ENCODE peak calls at places on chromosomes 6 and 20, in eight cellular contexts. B is IMR-90, Z is neuronal stem cell, J is ascending aorta, K is iPS DF 6.9, E is K562, M is right cardiac atrium, U is fibroblast of lung. F is an unnamed sample.
A peak's percentile ranks its signal among the peaks of the same experiment; 100 is the strongest.

GRCh38 chr20:43458422-43458924 is 777 bp downstream of the SRSF6 start:
- DNase-seq in K (no peak), E (peak; percentile 50), B (peak; percentile 21), Z (peak; percentile 8), J (no peak), U (peak; percentile 23), M (no peak), F (no peak)

GRCh38 chr6:81625216-81625615 is 127.3 kb downstream of the TENT5A start:
- DNase-seq in U (no peak), B (peak; percentile 32), Z (no peak), K (no peak), M (no peak), E (no peak), J (no peak), F (no peak)

GRCh38 chr20:56778765-56779195 is 149.7 kb downstream of the TFAP2C start:
- DNase-seq in B (peak; percentile 42), J (no peak), E (no peak), U (peak; percentile 55), M (no peak), Z (no peak), K (no peak), F (no peak)

GRCh38 chr6:43698584-43699349 is 11.2 kb upstream of the MRPS18A start:
- DNase-seq in B (peak; percentile 64), E (no peak), J (peak; percentile 69), M (peak; percentile 86), Z (no peak), K (no peak), U (no peak), F (peak; percentile 62)

GRCh38 chr20:14418441-14418840 is 81.0 kb upstream of the FLRT3 start:
- DNase-seq in M (no peak), J (no peak), K (no peak), B (no peak), U (no peak), Z (no peak), E (no peak), F (no peak)

GRCh38 chr6:131281471-131282270 is 146.4 kb downstream of the AKAP7 start:
- DNase-seq in B (peak; percentile 17), E (no peak), J (peak; percentile 65), U (peak; percentile 38), M (no peak), K (no peak), Z (peak; percentile 40), F (peak; percentile 51)

GRCh38 chr6:135985471-135985870 is 134.0 kb downstream of the PDE7B start:
- DNase-seq in E (no peak), Z (no peak), U (peak; percentile 69), M (no peak), B (no peak), K (no peak), J (no peak), F (no peak)

GRCh38 chr6:170269151-170269872 is 21.6 kb downstream of the DLL1 start:
- DNase-seq in E (no peak), K (no peak), U (no peak), B (no peak), J (no peak), Z (no peak), M (no peak), F (peak; percentile 50)

GRCh38 chr20:48826064-48826463 is 1.7 kb downstream of the PREX1 start:
- DNase-seq in Z (peak; percentile 62), M (no peak), K (no peak), J (no peak), B (no peak), E (no peak), U (no peak), F (no peak)

GRCh38 chr6:40753048-40753447 is 165.9 kb upstream of the LRFN2 start:
- DNase-seq in U (no peak), J (no peak), K (no peak), B (no peak), M (no peak), Z (no peak), E (no peak), F (no peak)

GRCh38 chr6:40755046-40755681 is 168.0 kb upstream of the LRFN2 start:
- DNase-seq in Z (no peak), B (peak; percentile 56), M (no peak), J (no peak), U (peak; percentile 67), K (no peak), E (no peak), F (no peak)

GRCh38 chr6:40753939-40754448 is 166.8 kb upstream of the LRFN2 start:
- DNase-seq in B (no peak), M (no peak), J (no peak), E (no peak), K (no peak), Z (no peak), U (no peak), F (no peak)

GRCh38 chr6:40755749-40756452 is 168.7 kb upstream of the LRFN2 start:
- DNase-seq in M (no peak), K (no peak), Z (no peak), J (no peak), U (peak; percentile 75), E (no peak), B (peak; percentile 44), F (no peak)

DNA sequence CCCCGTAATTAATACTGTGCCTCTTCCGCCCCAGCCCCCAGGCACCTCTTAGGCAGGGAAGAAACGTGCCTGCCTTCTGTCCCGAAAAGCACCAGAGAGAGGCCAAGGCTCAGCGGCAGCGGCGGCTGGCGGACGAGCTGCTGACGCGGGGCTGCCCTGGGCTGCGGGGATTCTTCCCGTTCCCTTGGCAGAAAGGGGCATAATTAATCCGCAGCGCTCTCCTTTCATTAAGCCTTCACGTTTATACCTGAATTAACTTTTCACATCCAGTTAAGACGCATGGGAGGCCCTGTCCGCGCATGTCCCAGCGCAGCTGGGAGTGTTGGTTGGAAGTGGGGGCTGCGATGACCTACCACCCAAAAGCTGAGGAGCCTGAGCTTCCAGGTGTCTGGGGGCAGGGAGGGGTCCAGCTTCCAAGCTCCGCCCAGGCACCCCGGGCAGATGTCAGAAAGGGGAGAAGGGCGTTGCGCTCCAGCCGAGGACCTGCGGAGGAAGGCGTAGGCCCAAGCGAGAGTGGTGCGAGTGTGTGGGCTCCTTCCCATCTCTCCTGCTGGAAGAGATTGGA is 167.4 kb upstream of the LRFN2 start:
- DNase-seq in Z (no peak), E (no peak), J (no peak), B (no peak), M (no peak), U (no peak), K (no peak), F (no peak)
- H3K27me3 ChIP-seq in Z (peaks cover 8% of the 10 kb centered on the region), E (peaks cover 61% of the 10 kb centered on the region), J (no peaks in the 10 kb centered on the region), B (peaks cover 1% of the 10 kb centered on the region), M (no peaks in the 10 kb centered on the region), U (peaks cover 4% of the 10 kb centered on the region), K (no peaks in the 10 kb centered on the region), F (peaks cover 31% of the 10 kb centered on the region)

GRCh38 chr6:22149081-22149480 is 147.8 kb downstream of the PRL start:
- DNase-seq in B (no peak), J (no peak), Z (no peak), E (no peak), U (peak; percentile 9), M (no peak), K (no peak), F (no peak)
- H3K4me1 ChIP-seq in B (peaks cover 22% of the 10 kb centered on the region), J (peaks cover 9% of the 10 kb centered on the region), Z (peaks cover 61% of the 10 kb centered on the region), E (no peaks in the 10 kb centered on the region), U (peaks cover 20% of the 10 kb centered on the region), M (peaks cover 11% of the 10 kb centered on the region), K (peaks cover 8% of the 10 kb centered on the region), F (peaks cover 33% of the 10 kb centered on the region)

GRCh38 chr20:60485012-60485760 is 527.0 kb downstream of the CDH26 start:
- DNase-seq in J (no peak), B (no peak), U (no peak), K (no peak), E (no peak), Z (no peak), M (no peak), F (no peak)
- H3K27me3 ChIP-seq in J (no peaks in the 10 kb centered on the region), B (no peaks in the 10 kb centered on the region), U (no peaks in the 10 kb centered on the region), K (no peaks in the 10 kb centered on the region), E (peaks cover 12% of the 10 kb centered on the region), Z (no peaks in the 10 kb centered on the region), M (no peaks in the 10 kb centered on the region), F (peaks cover 4% of the 10 kb centered on the region)

GRCh38 chr6:108578166-108578565 is 17.4 kb downstream of the FOXO3 start:
- DNase-seq in J (peak; percentile 15), B (no peak), E (no peak), K (no peak), M (no peak), U (no peak), Z (no peak), F (no peak)
- H3K4me1 ChIP-seq in J (peaks cover 90% of the 10 kb centered on the region), B (peaks cover 32% of the 10 kb centered on the region), E (peaks cover 64% of the 10 kb centered on the region), K (peaks cover 3% of the 10 kb centered on the region), M (peaks cover 39% of the 10 kb centered on the region), U (peaks cover 27% of the 10 kb centered on the region), Z (peaks cover 13% of the 10 kb centered on the region), F (peaks cover 93% of the 10 kb centered on the region)

GRCh38 chr6:30100154-30100553 is 12.7 kb downstream of the TRIM31 start:
- DNase-seq in J (no peak), K (no peak), B (no peak), M (no peak), U (no peak), Z (no peak), E (no peak), F (no peak)
- H3K27me3 ChIP-seq in J (peaks cover 16% of the 10 kb centered on the region), K (peaks cover 42% of the 10 kb centered on the region), B (peaks cover 60% of the 10 kb centered on the region), M (no peaks in the 10 kb centered on the region), U (peaks cover 39% of the 10 kb centered on the region), Z (peaks cover 65% of the 10 kb centered on the region), E (peaks cover 18% of the 10 kb centered on the region), F (peaks cover 7% of the 10 kb centered on the region)

GRCh38 chr6:142377112-142377848 is 75.5 kb downstream of the ADGRG6 start:
- DNase-seq in K (peak; percentile 37), E (peak; percentile 21), M (peak; percentile 52), J (no peak), Z (no peak), U (peak; percentile 34), B (peak; percentile 26), F (no peak)
- H3K4me1 ChIP-seq in K (peaks cover 3% of the 10 kb centered on the region), E (no peaks in the 10 kb centered on the region), M (peaks cover 3% of the 10 kb centered on the region), J (no peaks in the 10 kb centered on the region), Z (peaks cover 25% of the 10 kb centered on the region), U (peaks cover 12% of the 10 kb centered on the region), B (peaks cover 16% of the 10 kb centered on the region), F (peaks cover 39% of the 10 kb centered on the region)

GRCh38 chr20:20892328-20892727 is 179.9 kb upstream of the RALGAPA2 start:
- DNase-seq in E (no peak), M (no peak), Z (no peak), J (no peak), B (no peak), U (no peak), K (no peak), F (no peak)

GRCh38 chr20:20888273-20888656 is 175.8 kb upstream of the RALGAPA2 start:
- DNase-seq in E (no peak), M (no peak), J (no peak), K (no peak), B (no peak), U (no peak), Z (no peak), F (no peak)

GRCh38 chr20:20894280-20894679 is 181.8 kb upstream of the RALGAPA2 start:
- DNase-seq in Z (no peak), B (no peak), J (no peak), M (no peak), U (no peak), K (no peak), E (no peak), F (no peak)

GRCh38 chr20:20887593-20888272 is 175.3 kb upstream of the RALGAPA2 start:
- DNase-seq in J (no peak), M (no peak), U (no peak), B (no peak), Z (peak; percentile 83), K (no peak), E (no peak), F (no peak)

DNA sequence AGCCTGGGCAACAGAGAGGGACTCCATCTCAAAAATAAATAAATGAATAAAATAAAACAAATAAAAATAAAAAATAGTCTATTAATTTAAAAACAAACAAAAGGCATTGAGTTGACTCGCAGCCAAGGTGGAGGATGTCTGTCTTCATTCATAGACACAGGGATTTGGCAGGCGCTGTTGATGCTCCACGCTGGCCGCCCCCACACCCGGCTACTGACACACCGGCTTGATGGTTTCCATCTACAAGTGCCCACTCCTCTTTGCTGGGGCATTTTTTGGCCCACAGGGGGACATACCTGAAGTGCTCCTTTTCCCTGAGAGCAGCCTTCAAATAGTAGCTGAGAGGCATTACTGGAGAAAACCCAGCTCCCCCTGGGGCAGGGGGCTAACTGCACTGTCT is 178.3 kb upstream of the RALGAPA2 start:
- DNase-seq in U (no peak), J (no peak), E (no peak), M (no peak), K (no peak), B (no peak), Z (no peak), F (no peak)
- H3K27me3 ChIP-seq in U (no peaks in the 10 kb centered on the region), J (no peaks in the 10 kb centered on the region), E (peaks cover 28% of the 10 kb centered on the region), M (no peaks in the 10 kb centered on the region), K (no peaks in the 10 kb centered on the region), B (no peaks in the 10 kb centered on the region), Z (peaks cover 18% of the 10 kb centered on the region), F (peaks cover 15% of the 10 kb centered on the region)

F was measured in lower lobe of right lung.